ENCODE peak calls at places on chromosome 2, in ten cellular contexts. R is OCI-LY7; F is lower lobe of right lung; I is NCI-H1694; L is activated CD8-positive, alpha-beta memory T cell treated with anti-CD3 and anti-CD28 coated beads for 1 hour; B is H9; N is stimulated activated CD8-positive, alpha-beta memory T cell treated with anti-CD3 and anti-CD28 coated beads, Interleukin-12 subunit alpha, Interleukin-12 subunit beta, amount 100 ng/mL, for 1 hour; Y is SW480; D is uterus; J is activated CD8-positive, alpha-beta T cell treated with anti-CD3 and anti-CD28 coated beads, Interleukin-2, amount 10 ng/mL, durations not matched to agents 7 days and 5 days. X is an unnamed sample.

GRCh38 chr2:240903191-240904060 is 2.7 kb upstream of the CROCC2 start:
- DNase-seq in R (no peak), F (no peak), I (no peak), L (no peak), B (no peak), N (no peak), Y (no peak), D (no peak), J (no peak), X (no peak)

GRCh38 chr2:157876771-157877108 is 610 bp upstream of the ACVR1 start:
- DNase-seq in R (no peak), F (no peak), I (no peak), L (no peak), B (no peak), N (no peak), Y (no peak), D (no peak), J (no peak), X (no peak)

GRCh38 chr2:153872311-153873061 is 764 bp downstream of the GALNT13 start:
- DNase-seq in R (no peak), F (peak; percentile 28), I (no peak), L (no peak), B (peak; percentile 36), N (no peak), Y (no peak), D (no peak), J (no peak), X (no peak)

GRCh38 chr2:102657770-102658169 is 38.4 kb downstream of the SLC9A2 start:
- DNase-seq in R (no peak), F (no peak), I (no peak), L (no peak), B (no peak), N (no peak), Y (no peak), D (no peak), J (no peak), X (no peak)

GRCh38 chr2:55431982-55432627 is 12.4 kb upstream of the CCDC88A start:
- DNase-seq in R (peak; percentile 69), F (no peak), I (peak; percentile 56), L (no peak), B (no peak), N (no peak), Y (peak; percentile 50), D (no peak), J (no peak), X (peak; percentile 76)

GRCh38 chr2:85878719-85879390 is 9.9 kb downstream of the ST3GAL5 start:
- DNase-seq in R (no peak), F (no peak), I (no peak), L (no peak), B (no peak), N (no peak), Y (no peak), D (no peak), J (no peak), X (no peak)

GRCh38 chr2:197969391-197969893 is 165.0 kb downstream of the PLCL1 start:
- DNase-seq in R (no peak), F (no peak), I (no peak), L (no peak), B (no peak), N (no peak), Y (no peak), D (no peak), J (no peak), X (no peak)

GRCh38 chr2:136765736-136766323 is 485 bp downstream of the THSD7B start:
- DNase-seq in R (no peak), F (no peak), I (peak; percentile 5), L (no peak), B (peak; percentile 35), N (no peak), Y (no peak), D (no peak), J (no peak), X (no peak)

GRCh38 chr2:96884299-96885156 is 14.6 kb upstream of the SEMA4C start:
- DNase-seq in R (no peak), F (no peak), I (no peak), L (no peak), B (no peak), N (no peak), Y (no peak), D (no peak), J (no peak), X (no peak)